ENCODE peak calls at places on chromosomes 3 and 15, in seven cellular contexts. K is kidney, E is left lung, A is body of pancreas, U is upper lobe of right lung, G is neural progenitor cell, W is ovary. X is an unnamed sample. For H3K4me1, the result is how much of the 10 kb centered on the place peaks cover.

GRCh38 chr3:189038773-189039720 is 132.7 kb upstream of the TPRG1 start:
- DNase-seq in K (no peak), E (no peak), A (no peak), U (no peak), G (no peak), W (no peak), X (no peak)

GRCh38 chr15:75578948-75579908 is at the start of gene PTPN9:
- DNase-seq in K (peak), E (peak), A (peak), U (peak), G (peak), W (peak), X (peak)

GRCh38 chr3:11155341-11156025 is 1.2 kb downstream of the HRH1 start:
- DNase-seq in K (peak), E (peak), A (peak), U (no peak), G (peak), W (peak), X (peak)

GRCh38 chr3:196968233-196969000 is at the start of gene PIGZ:
- DNase-seq in K (peak), E (no peak), A (peak), U (peak), G (peak), W (no peak), X (no peak)

GRCh38 chr15:50907866-50908208 is 646 bp upstream of the AP4E1 start:
- DNase-seq in K (no peak), E (peak), A (peak), U (no peak), G (peak), W (peak), X (no peak)

GRCh38 chr3:32310336-32310735 is 71.9 kb downstream of the CMTM8 start:
- DNase-seq in K (no peak), E (no peak), A (no peak), U (no peak), G (no peak), W (no peak), X (no peak)

GRCh38 chr3:9994086-9994844 is 7.6 kb upstream of the EMC3 start:
- DNase-seq in K (no peak), E (no peak), A (no peak), U (no peak), G (no peak), W (no peak), X (no peak)

GRCh38 chr15:47431501-47431900 is 285.8 kb upstream of the SEMA6D start:
- DNase-seq in K (no peak), E (no peak), A (no peak), U (no peak), G (no peak), W (no peak), X (no peak)

GRCh38 chr15:58755350-58755749 is 5.8 kb upstream of the ADAM10 start:
- DNase-seq in K (no peak), E (no peak), A (no peak), U (no peak), G (no peak), W (no peak), X (no peak)

GRCh38 chr3:176430244-176430893 is 766.9 kb downstream of the TBL1XR1 start:
- DNase-seq in K (no peak), E (no peak), A (no peak), U (no peak), G (peak), W (peak), X (no peak)

GRCh38 chr15:62649793-62650420 is 392.6 kb upstream of the TPM1 start:
- DNase-seq in K (no peak), E (peak), A (no peak), U (no peak), G (no peak), W (no peak), X (peak)

GRCh38 chr3:45546636-45547201 is 47.8 kb upstream of the LIMD1 start:
- DNase-seq in K (no peak), E (no peak), A (no peak), U (no peak), G (peak), W (no peak), X (no peak)

GRCh38 chr15:65374334-65374733 is 3.5 kb downstream of the IGDCC3 start:
- DNase-seq in K (no peak), E (no peak), A (no peak), U (no peak), G (no peak), W (no peak), X (no peak)

GRCh38 chr15:65374831-65375401 is 2.9 kb downstream of the IGDCC3 start:
- DNase-seq in K (no peak), E (no peak), A (no peak), U (peak), G (peak), W (no peak), X (no peak)

GRCh38 chr15:65377105-65377975 is 462 bp downstream of the IGDCC3 start:
- DNase-seq in K (no peak), E (no peak), A (peak), U (peak), G (peak), W (no peak), X (no peak)

GRCh38 chr15:65376767-65377104 is 1.1 kb downstream of the IGDCC3 start:
- DNase-seq in K (no peak), E (no peak), A (no peak), U (no peak), G (no peak), W (no peak), X (no peak)

GRCh38 chr15:65375871-65376552 is 1.8 kb downstream of the IGDCC3 start:
- DNase-seq in K (no peak), E (no peak), A (peak), U (peak), G (peak), W (no peak), X (peak)
- H3K4me1 ChIP-seq in K (under half), E (under half), A (under half), U (under half), G (under half), W (under half), X (under half)

GRCh38 chr3:159783780-159784747 is 204.6 kb upstream of the IL12A start:
- DNase-seq in K (no peak), E (no peak), A (no peak), U (no peak), G (no peak), W (no peak), X (no peak)
- H3K4me3 ChIP-seq in K (peak), E (no peak), A (no peak), U (no peak), G (no peak), W (no peak), X (peak)

GRCh38 chr15:64387562-64388168 is at the start of gene TRIP4:
- DNase-seq in K (peak), E (peak), A (peak), U (peak), G (peak), W (peak), X (peak)
- TF ChIP-seq CTCF in K (no peak), E (peak), A (no peak), U (peak), G (peak), W (no peak), X (no peak)

DNA sequence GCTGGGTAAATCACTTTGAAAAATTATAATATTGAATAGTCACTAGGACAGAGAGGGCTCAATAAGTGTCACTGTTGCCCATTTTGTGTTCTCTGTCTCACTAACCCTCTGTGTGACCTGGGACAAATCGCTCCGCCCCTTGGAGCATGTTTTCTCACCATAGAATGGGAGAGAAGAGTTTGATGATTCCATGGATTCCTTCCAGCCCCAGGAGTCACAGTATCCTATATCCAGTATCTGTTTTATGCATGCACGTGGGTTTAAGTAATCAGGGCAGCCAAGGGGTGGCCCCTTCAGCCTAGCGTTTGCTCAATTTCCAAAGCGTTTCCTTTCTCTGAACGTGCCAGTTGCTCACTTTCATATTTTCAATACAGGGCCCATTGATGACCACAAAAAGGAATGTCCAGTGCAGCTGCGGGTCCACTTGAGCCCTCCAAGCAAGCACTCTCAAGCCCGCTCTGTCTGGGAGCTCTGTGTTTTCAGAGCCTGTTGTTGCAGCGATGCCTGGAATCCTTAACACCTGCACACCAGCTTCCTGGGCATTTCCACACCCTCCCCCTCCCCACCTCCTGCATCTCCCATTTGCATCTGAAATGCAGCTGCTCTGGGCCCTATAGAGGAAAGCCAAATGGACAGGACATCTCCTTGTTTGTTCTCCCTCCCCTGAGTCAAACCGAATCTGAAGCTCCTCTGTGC is 164.4 kb upstream of the LPP start:
- DNase-seq in K (no peak), E (no peak), A (no peak), U (no peak), G (peak), W (no peak), X (no peak)
- H3K4me1 ChIP-seq in K (under half), E (under half), A (under half), U (under half), G (under half), W (under half), X (under half)

GRCh38 chr15:86664581-86664980 is 584.9 kb downstream of the AGBL1 start:
- DNase-seq in K (no peak), E (no peak), A (no peak), U (no peak), G (no peak), W (no peak), X (no peak)
- H3K4me3 ChIP-seq in K (no peak), E (no peak), A (no peak), U (no peak), G (no peak), W (no peak), X (no peak)

DNA sequence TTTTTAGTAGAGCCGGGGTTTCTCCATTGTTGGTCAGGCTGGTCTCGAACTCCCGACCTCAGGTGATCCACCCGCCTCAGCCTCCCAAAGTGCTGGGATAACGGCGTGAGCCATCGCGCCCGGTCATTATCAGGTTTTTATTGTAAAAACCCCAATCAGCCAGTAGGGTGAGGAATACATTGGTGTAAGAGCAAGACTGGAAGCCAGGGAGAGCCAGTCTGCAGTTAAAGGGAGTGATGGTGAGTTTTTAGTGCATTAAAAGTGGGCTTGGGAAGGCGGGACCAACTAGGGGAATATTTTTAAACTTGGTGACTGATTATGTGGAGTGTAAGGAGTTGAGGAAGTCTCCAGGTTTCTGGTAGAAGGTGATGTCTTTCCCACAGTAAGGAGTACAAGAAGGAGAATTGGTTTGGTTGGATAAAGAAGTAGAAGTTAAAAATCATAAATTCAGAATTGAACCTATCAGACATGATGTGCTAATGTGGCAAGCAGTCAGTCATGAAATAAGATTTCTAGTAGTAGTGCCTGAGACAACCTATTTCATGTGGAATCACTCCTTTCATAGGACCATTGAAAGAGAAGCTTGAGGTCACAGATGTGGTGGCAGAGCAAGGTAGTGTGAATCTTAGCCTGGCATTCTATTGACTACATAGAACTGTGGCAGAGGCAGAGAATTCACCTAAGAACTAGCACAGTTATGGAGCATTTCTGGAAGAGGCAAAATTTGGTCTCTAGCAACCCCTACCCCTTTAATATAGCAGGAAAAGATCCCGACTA is 2.4 kb upstream of the DCBLD2 start:
- DNase-seq in K (no peak), E (no peak), A (no peak), U (no peak), G (no peak), W (no peak), X (no peak)
- TF ChIP-seq CTCF in K (no peak), E (no peak), A (no peak), U (no peak), G (no peak), W (no peak), X (no peak)

DNA sequence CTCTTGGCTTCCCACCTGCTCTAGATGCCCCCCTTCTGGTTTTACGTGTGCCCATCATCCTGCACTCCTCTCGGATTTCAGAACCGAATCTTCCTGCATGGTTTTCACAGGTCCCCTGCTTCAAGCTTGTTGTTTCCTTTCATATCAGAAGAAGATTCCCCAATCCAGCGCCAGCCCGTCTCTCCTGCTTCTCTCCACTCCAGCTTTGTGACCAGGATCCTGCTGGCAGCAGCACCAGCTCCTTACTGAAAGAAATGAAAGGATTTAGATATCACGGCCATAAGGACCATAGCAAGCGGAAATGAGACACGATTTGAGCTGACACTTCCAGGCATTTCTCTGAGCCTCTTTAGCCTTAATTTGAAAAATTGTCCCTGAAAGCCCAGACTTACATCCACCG is 180.3 kb upstream of the UBE3A start:
- DNase-seq in K (no peak), E (no peak), A (no peak), U (no peak), G (no peak), W (no peak), X (no peak)
- H3K4me1 ChIP-seq in K (under half), E (under half), A (under half), U (under half), G (under half), W (under half), X (under half)